ENCODE peak calls at places on chromosomes 3 and 15, in four cellular contexts. D is WTC11, E is GM12878, Q is HepG2. U is an unnamed sample.

GRCh38 chr3:14147063-14147435 is 22.2 kb downstream of the TMEM43 start:
- DNase-seq in D (no peak), E (no peak), Q (no peak), U (no peak)

GRCh38 chr3:149443545-149443912 is 31.0 kb upstream of the TM4SF4 start:
- DNase-seq in D (no peak), E (no peak), Q (no peak), U (no peak)

GRCh38 chr3:77328631-77329030 is 288.7 kb downstream of the ROBO2 start:
- DNase-seq in D (no peak), E (no peak), Q (no peak), U (no peak)

GRCh38 chr3:15010664-15011063 is 54.5 kb downstream of the MRPS25 start:
- DNase-seq in D (no peak), E (no peak), Q (no peak), U (no peak)

GRCh38 chr15:33064878-33065277 is 129.6 kb downstream of the FMN1 start:
- DNase-seq in D (no peak), E (no peak), Q (no peak), U (no peak)

GRCh38 chr3:147680820-147681488 is 271.8 kb downstream of the ZIC1 start:
- DNase-seq in D (no peak), E (no peak), Q (no peak), U (no peak)

GRCh38 chr3:136954246-136954645 is 3.5 kb upstream of the IL20RB start:
- DNase-seq in D (no peak), E (no peak), Q (no peak), U (no peak)

GRCh38 chr15:37995461-37996347 is 61.3 kb downstream of the TMCO5A start:
- DNase-seq in D (no peak), E (peak; percentile 26), Q (peak; percentile 18), U (no peak)

GRCh38 chr3:48219543-48219942 is 3.8 kb upstream of the CAMP start:
- DNase-seq in D (no peak), E (no peak), Q (no peak), U (no peak)

GRCh38 chr15:57316451-57316850 is 59.9 kb upstream of the CGNL1 start:
- DNase-seq in D (no peak), E (no peak), Q (no peak), U (no peak)

GRCh38 chr3:143171656-143172055 is 52.1 kb downstream of the CHST2 start:
- DNase-seq in D (no peak), E (no peak), Q (no peak), U (no peak)

GRCh38 chr3:117141821-117142220 is 432.2 kb downstream of the TUSC7 start:
- DNase-seq in D (no peak), E (no peak), Q (no peak), U (no peak)

GRCh38 chr3:51681453-51681852 is 10.4 kb downstream of the TEX264 start:
- DNase-seq in D (no peak), E (no peak), Q (no peak), U (no peak)

GRCh38 chr3:110343945-110344344 is 727.7 kb upstream of the NECTIN3 start:
- DNase-seq in D (no peak), E (no peak), Q (peak; percentile 19), U (no peak)

GRCh38 chr3:71850654-71851053 is 65.7 kb upstream of the PROK2 start:
- DNase-seq in D (no peak), E (no peak), Q (no peak), U (no peak)

GRCh38 chr15:80940851-80941250 is 48.8 kb downstream of the MESD start:
- DNase-seq in D (no peak), E (no peak), Q (no peak), U (no peak)

GRCh38 chr3:29850641-29851040 is 569.8 kb downstream of the RBMS3 start:
- DNase-seq in D (peak; percentile 32), E (no peak), Q (peak; percentile 1), U (no peak)
- TF ChIP-seq CBFB in D (no peak), E (no peak), Q (no peak), U (no peak)

GRCh38 chr3:54538346-54538745 is 389.5 kb downstream of the LRTM1 start:
- DNase-seq in D (peak; percentile 48), E (no peak), Q (no peak), U (no peak)
- TF ChIP-seq CBFB in D (no peak), E (no peak), Q (no peak), U (no peak)

GRCh38 chr3:65168547-65168946 is 480.7 kb upstream of the ADAMTS9 start:
- DNase-seq in D (no peak), E (no peak), Q (no peak), U (no peak)
- TF ChIP-seq CBFB in D (no peak), E (no peak), Q (no peak), U (no peak)

DNA sequence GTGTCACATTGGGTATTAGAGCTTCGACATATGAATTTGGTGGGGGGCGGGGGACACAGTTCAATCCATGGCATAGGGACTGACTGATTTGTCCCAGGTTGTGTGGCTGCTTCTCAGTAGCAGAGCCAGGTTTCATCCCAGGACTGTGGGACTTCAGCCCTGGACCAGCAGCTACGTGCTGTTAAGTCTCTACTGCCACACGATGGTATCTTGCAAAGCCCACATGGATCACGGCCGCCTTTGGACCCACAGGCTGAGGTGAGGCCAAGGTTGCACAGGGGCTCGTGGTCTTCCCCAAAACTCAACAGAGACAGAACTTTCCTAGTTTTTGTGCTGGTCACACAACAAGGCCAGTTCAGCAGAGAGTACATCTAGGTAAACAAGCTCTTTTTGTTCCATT is 97.4 kb downstream of the LRRK1 start:
- DNase-seq in D (no peak), E (no peak), Q (no peak), U (no peak)
- TF ChIP-seq CBFB in D (no peak), E (no peak), Q (no peak), U (no peak)

DNA sequence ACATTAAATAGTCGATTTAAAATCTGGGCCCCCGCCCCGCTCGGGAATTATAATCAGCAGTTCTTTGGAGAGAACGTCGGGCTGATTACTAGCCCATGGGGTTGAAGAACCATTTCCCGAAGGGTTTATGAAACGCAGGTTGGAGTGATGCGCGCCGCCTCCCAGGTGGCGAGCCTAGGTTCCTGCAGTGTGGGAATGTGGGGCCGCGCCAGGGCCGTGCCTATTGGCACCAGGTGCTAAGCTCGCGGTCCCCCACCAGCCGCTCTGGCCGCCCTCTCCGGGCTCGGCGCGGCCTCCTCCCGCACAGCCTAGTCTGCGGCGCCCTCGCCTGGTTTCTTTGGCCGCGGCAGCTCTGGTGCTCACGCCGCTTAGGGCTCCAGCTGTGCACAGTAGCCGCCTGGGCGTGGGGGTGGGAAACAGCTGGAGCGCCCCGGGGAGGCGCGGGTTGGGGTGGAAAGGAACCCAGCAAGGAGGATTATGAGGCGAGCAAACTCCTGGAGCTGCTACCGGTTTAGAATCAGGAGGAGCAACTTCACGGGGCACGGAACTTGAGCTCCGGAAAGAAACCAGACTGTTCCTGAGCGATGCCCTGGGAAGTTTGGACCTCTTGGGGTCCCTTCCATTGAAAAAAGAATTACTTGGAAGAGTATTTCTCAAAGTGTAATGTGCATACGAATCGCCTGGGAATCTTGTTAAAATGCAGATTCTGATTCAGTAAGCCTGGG is 5.6 kb upstream of the MECOM start:
- DNase-seq in D (peak; percentile 86), E (no peak), Q (peak; percentile 29), U (peak; percentile 75)
- TF ChIP-seq CBFB in D (no peak), E (no peak), Q (no peak), U (no peak)